ENCODE peak calls at places on chromosomes 1 and 21, in six cellular contexts. One of them, this sample, is unnamed.

GRCh38 chr1:109140384-109140783 is 26.5 kb downstream of the ELAPOR1 start:
- DNase-seq in C1 segment of cervical spinal cord: no peak
- DNase-seq in iPS-NIHi11: no peak
- DNase-seq in left ventricle myocardium superior: no peak
- DNase-seq in tibial artery: no peak
- DNase-seq in stimulated activated naive CD4-positive, alpha-beta T cell treated with Interleukin-2 at 50 U/mL for 16 hours: no peak
- DNase-seq in this sample: no peak

GRCh38 chr1:27527857-27528700 is 38.1 kb upstream of the WASF2 start:
- DNase-seq in C1 segment of cervical spinal cord: no peak
- DNase-seq in iPS-NIHi11: peak
- DNase-seq in left ventricle myocardium superior: peak
- DNase-seq in tibial artery: no peak
- DNase-seq in stimulated activated naive CD4-positive, alpha-beta T cell treated with Interleukin-2 at 50 U/mL for 16 hours: peak
- DNase-seq in this sample: no peak

GRCh38 chr1:31181515-31182343 is 58.0 kb downstream of the NKAIN1 start:
- DNase-seq in C1 segment of cervical spinal cord: no peak
- DNase-seq in iPS-NIHi11: peak
- DNase-seq in left ventricle myocardium superior: peak
- DNase-seq in tibial artery: no peak
- DNase-seq in stimulated activated naive CD4-positive, alpha-beta T cell treated with Interleukin-2 at 50 U/mL for 16 hours: peak
- DNase-seq in this sample: peak

GRCh38 chr1:155003227-155003765 is 694 bp downstream of the ZBTB7B start:
- DNase-seq in C1 segment of cervical spinal cord: no peak
- DNase-seq in iPS-NIHi11: no peak
- DNase-seq in left ventricle myocardium superior: peak
- DNase-seq in tibial artery: no peak
- DNase-seq in stimulated activated naive CD4-positive, alpha-beta T cell treated with Interleukin-2 at 50 U/mL for 16 hours: peak
- DNase-seq in this sample: peak

GRCh38 chr21:25838809-25839208 is 104.0 kb downstream of the GABPA start:
- DNase-seq in C1 segment of cervical spinal cord: no peak
- DNase-seq in iPS-NIHi11: no peak
- DNase-seq in left ventricle myocardium superior: no peak
- DNase-seq in tibial artery: no peak
- DNase-seq in stimulated activated naive CD4-positive, alpha-beta T cell treated with Interleukin-2 at 50 U/mL for 16 hours: no peak
- DNase-seq in this sample: no peak

GRCh38 chr1:15761729-15762128 is 3.1 kb downstream of the FBLIM1 start:
- DNase-seq in C1 segment of cervical spinal cord: no peak
- DNase-seq in iPS-NIHi11: no peak
- DNase-seq in left ventricle myocardium superior: peak
- DNase-seq in tibial artery: no peak
- DNase-seq in stimulated activated naive CD4-positive, alpha-beta T cell treated with Interleukin-2 at 50 U/mL for 16 hours: no peak
- DNase-seq in this sample: no peak

GRCh38 chr1:229156819-229157218 is 114.1 kb upstream of the RAB4A start:
- DNase-seq in C1 segment of cervical spinal cord: no peak
- DNase-seq in iPS-NIHi11: peak
- DNase-seq in left ventricle myocardium superior: no peak
- DNase-seq in tibial artery: peak
- DNase-seq in stimulated activated naive CD4-positive, alpha-beta T cell treated with Interleukin-2 at 50 U/mL for 16 hours: no peak
- DNase-seq in this sample: no peak

GRCh38 chr1:114118351-114118990 is 35.2 kb downstream of the SYT6 start:
- DNase-seq in C1 segment of cervical spinal cord: no peak
- DNase-seq in iPS-NIHi11: peak
- DNase-seq in left ventricle myocardium superior: no peak
- DNase-seq in tibial artery: no peak
- DNase-seq in stimulated activated naive CD4-positive, alpha-beta T cell treated with Interleukin-2 at 50 U/mL for 16 hours: no peak
- DNase-seq in this sample: no peak

GRCh38 chr1:24216254-24216653 is 29.2 kb upstream of the IFNLR1 start:
- DNase-seq in C1 segment of cervical spinal cord: peak
- DNase-seq in iPS-NIHi11: no peak
- DNase-seq in left ventricle myocardium superior: no peak
- DNase-seq in tibial artery: no peak
- DNase-seq in stimulated activated naive CD4-positive, alpha-beta T cell treated with Interleukin-2 at 50 U/mL for 16 hours: no peak
- DNase-seq in this sample: no peak

GRCh38 chr1:201732351-201732750 is 96.6 kb upstream of the IPO9 start:
- DNase-seq in C1 segment of cervical spinal cord: no peak
- DNase-seq in iPS-NIHi11: no peak
- DNase-seq in left ventricle myocardium superior: no peak
- DNase-seq in tibial artery: no peak
- DNase-seq in stimulated activated naive CD4-positive, alpha-beta T cell treated with Interleukin-2 at 50 U/mL for 16 hours: no peak
- DNase-seq in this sample: no peak

GRCh38 chr21:46323227-46323709 is 402 bp downstream of the C21orf58 start:
- DNase-seq in C1 segment of cervical spinal cord: no peak
- DNase-seq in iPS-NIHi11: no peak
- DNase-seq in left ventricle myocardium superior: no peak
- DNase-seq in tibial artery: no peak
- DNase-seq in stimulated activated naive CD4-positive, alpha-beta T cell treated with Interleukin-2 at 50 U/mL for 16 hours: no peak
- DNase-seq in this sample: no peak

GRCh38 chr1:117674521-117675400 is 68.9 kb downstream of the TENT5C start:
- DNase-seq in C1 segment of cervical spinal cord: no peak
- DNase-seq in iPS-NIHi11: no peak
- DNase-seq in left ventricle myocardium superior: no peak
- DNase-seq in tibial artery: no peak
- DNase-seq in stimulated activated naive CD4-positive, alpha-beta T cell treated with Interleukin-2 at 50 U/mL for 16 hours: peak
- DNase-seq in this sample: no peak

GRCh38 chr1:235783148-235783776 is 83.4 kb downstream of the LYST start:
- DNase-seq in C1 segment of cervical spinal cord: no peak
- DNase-seq in iPS-NIHi11: peak
- DNase-seq in left ventricle myocardium superior: no peak
- DNase-seq in tibial artery: no peak
- DNase-seq in stimulated activated naive CD4-positive, alpha-beta T cell treated with Interleukin-2 at 50 U/mL for 16 hours: no peak
- DNase-seq in this sample: no peak

GRCh38 chr1:225923381-225923691 is 714 bp downstream of the PYCR2 start:
- DNase-seq in C1 segment of cervical spinal cord: no peak
- DNase-seq in iPS-NIHi11: no peak
- DNase-seq in left ventricle myocardium superior: no peak
- DNase-seq in tibial artery: no peak
- DNase-seq in stimulated activated naive CD4-positive, alpha-beta T cell treated with Interleukin-2 at 50 U/mL for 16 hours: no peak
- DNase-seq in this sample: no peak

GRCh38 chr1:175099916-175100315 is 32.3 kb downstream of the TNN start:
- DNase-seq in C1 segment of cervical spinal cord: no peak
- DNase-seq in iPS-NIHi11: no peak
- DNase-seq in left ventricle myocardium superior: no peak
- DNase-seq in tibial artery: no peak
- DNase-seq in stimulated activated naive CD4-positive, alpha-beta T cell treated with Interleukin-2 at 50 U/mL for 16 hours: no peak
- DNase-seq in this sample: no peak

GRCh38 chr1:200217703-200218102 is 190.2 kb downstream of the NR5A2 start:
- DNase-seq in C1 segment of cervical spinal cord: no peak
- DNase-seq in iPS-NIHi11: no peak
- DNase-seq in left ventricle myocardium superior: no peak
- DNase-seq in tibial artery: no peak
- DNase-seq in stimulated activated naive CD4-positive, alpha-beta T cell treated with Interleukin-2 at 50 U/mL for 16 hours: no peak
- DNase-seq in this sample: no peak

GRCh38 chr1:218476385-218476784 is 131.2 kb downstream of the TGFB2 start:
- DNase-seq in C1 segment of cervical spinal cord: no peak
- DNase-seq in iPS-NIHi11: no peak
- DNase-seq in left ventricle myocardium superior: no peak
- DNase-seq in tibial artery: no peak
- DNase-seq in stimulated activated naive CD4-positive, alpha-beta T cell treated with Interleukin-2 at 50 U/mL for 16 hours: no peak
- DNase-seq in this sample: no peak

GRCh38 chr1:30477588-30477987 is 245.8 kb downstream of the MATN1 start:
- DNase-seq in C1 segment of cervical spinal cord: no peak
- DNase-seq in iPS-NIHi11: no peak
- DNase-seq in left ventricle myocardium superior: no peak
- DNase-seq in tibial artery: peak
- DNase-seq in stimulated activated naive CD4-positive, alpha-beta T cell treated with Interleukin-2 at 50 U/mL for 16 hours: no peak
- DNase-seq in this sample: no peak

GRCh38 chr1:226181996-226182714 is 4.4 kb downstream of the ACBD3 start:
- DNase-seq in C1 segment of cervical spinal cord: no peak
- DNase-seq in iPS-NIHi11: no peak
- DNase-seq in left ventricle myocardium superior: peak
- DNase-seq in tibial artery: peak
- DNase-seq in stimulated activated naive CD4-positive, alpha-beta T cell treated with Interleukin-2 at 50 U/mL for 16 hours: no peak
- DNase-seq in this sample: peak

This sample was measured in heart left ventricle.